ENCODE peak calls at places on chromosomes 16 and 17, in five cellular contexts. S is coronary artery, J is GM12878, C is transverse colon, T is HepG2. A is an unnamed sample.

GRCh38 chr16:87436225-87437172 is 44.4 kb downstream of the MAP1LC3B start:
- DNase-seq in S (no peak), J (no peak), C (no peak), T (no peak), A (no peak)

GRCh38 chr17:19464033-19465026 is 53.3 kb downstream of the RNF112 start:
- DNase-seq in S (peak; percentile 66), J (no peak), C (no peak), T (no peak), A (no peak)

GRCh38 chr17:75689441-75689873 is 22.3 kb downstream of the SAP30BP start:
- DNase-seq in S (no peak), J (peak; percentile 60), C (no peak), T (no peak), A (no peak)

GRCh38 chr16:70740919-70741778 is 55.3 kb upstream of the MTSS2 start:
- DNase-seq in S (no peak), J (no peak), C (no peak), T (no peak), A (no peak)

GRCh38 chr17:28726396-28726911 is 421 bp upstream of the TLCD1 start:
- DNase-seq in S (no peak), J (no peak), C (peak; percentile 79), T (peak; percentile 48), A (peak; percentile 71)

GRCh38 chr16:2845116-2845515 is 12.9 kb downstream of the PRSS22 start:
- DNase-seq in S (no peak), J (no peak), C (no peak), T (no peak), A (no peak)

GRCh38 chr17:65485388-65486299 is 75.8 kb downstream of the AXIN2 start:
- DNase-seq in S (peak; percentile 90), J (no peak), C (no peak), T (no peak), A (no peak)

GRCh38 chr17:64572682-64573154 is 65.9 kb downstream of the CEP95 start:
- DNase-seq in S (no peak), J (no peak), C (no peak), T (peak; percentile 5), A (no peak)

GRCh38 chr16:15141586-15141985 is 47.5 kb upstream of the RRN3 start:
- DNase-seq in S (no peak), J (no peak), C (no peak), T (no peak), A (no peak)
- H3K27ac ChIP-seq in S (peak overlapping the region; percentile 60), J (no peak overlapping the region), C (peak overlapping the region; percentile 91), T (no peak overlapping the region), A (no peak overlapping the region)

GRCh38 chr16:8975039-8975438 is 11.3 kb upstream of the USP7 start:
- DNase-seq in S (no peak), J (no peak), C (no peak), T (no peak), A (no peak)
- H3K27ac ChIP-seq in S (no peak overlapping the region), J (no peak overlapping the region), C (no peak overlapping the region), T (no peak overlapping the region), A (no peak overlapping the region)

DNA sequence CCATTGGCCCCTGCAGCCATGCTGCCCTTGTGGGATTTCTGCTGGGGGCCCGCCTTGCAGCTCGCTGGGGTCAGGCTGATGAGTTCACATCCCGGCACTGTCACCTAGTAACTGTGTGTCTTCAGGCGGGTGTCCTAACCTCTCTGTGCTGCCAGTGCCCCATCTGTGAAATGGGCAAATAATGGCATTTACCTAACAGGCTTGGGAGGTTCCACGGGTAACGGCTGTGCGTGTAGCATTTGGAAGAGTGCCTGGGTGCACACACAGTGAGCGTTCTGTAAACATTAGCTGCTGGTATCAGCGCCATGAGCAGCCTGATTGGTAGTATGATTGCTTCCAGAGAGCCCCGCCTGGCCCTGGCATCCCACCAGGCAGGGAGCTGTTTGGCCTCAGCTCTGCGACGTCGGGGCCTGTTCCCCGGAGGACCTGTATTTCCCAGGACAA is 167.3 kb upstream of the GSE1 start:
- DNase-seq in S (no peak), J (no peak), C (peak; percentile 44), T (no peak), A (peak; percentile 61)
- H3K27ac ChIP-seq in S (no peak overlapping the region), J (no peak overlapping the region), C (peak overlapping the region; percentile 75), T (no peak overlapping the region), A (no peak overlapping the region)

GRCh38 chr17:68595986-68596385 is 5.2 kb downstream of the FAM20A start:
- DNase-seq in S (no peak), J (no peak), C (no peak), T (no peak), A (no peak)
- H3K27ac ChIP-seq in S (no peak overlapping the region), J (no peak overlapping the region), C (no peak overlapping the region), T (no peak overlapping the region), A (no peak overlapping the region)

GRCh38 chr17:79693419-79693818 is 37.3 kb upstream of the ENPP7 start:
- DNase-seq in S (no peak), J (no peak), C (no peak), T (no peak), A (no peak)

GRCh38 chr17:79686476-79686875 is 44.3 kb upstream of the ENPP7 start:
- DNase-seq in S (no peak), J (no peak), C (no peak), T (no peak), A (no peak)

GRCh38 chr17:79691931-79692330 is 38.8 kb upstream of the ENPP7 start:
- DNase-seq in S (no peak), J (no peak), C (no peak), T (no peak), A (no peak)

GRCh38 chr17:79695293-79696158 is 35.2 kb upstream of the ENPP7 start:
- DNase-seq in S (no peak), J (no peak), C (no peak), T (no peak), A (peak; percentile 30)

DNA sequence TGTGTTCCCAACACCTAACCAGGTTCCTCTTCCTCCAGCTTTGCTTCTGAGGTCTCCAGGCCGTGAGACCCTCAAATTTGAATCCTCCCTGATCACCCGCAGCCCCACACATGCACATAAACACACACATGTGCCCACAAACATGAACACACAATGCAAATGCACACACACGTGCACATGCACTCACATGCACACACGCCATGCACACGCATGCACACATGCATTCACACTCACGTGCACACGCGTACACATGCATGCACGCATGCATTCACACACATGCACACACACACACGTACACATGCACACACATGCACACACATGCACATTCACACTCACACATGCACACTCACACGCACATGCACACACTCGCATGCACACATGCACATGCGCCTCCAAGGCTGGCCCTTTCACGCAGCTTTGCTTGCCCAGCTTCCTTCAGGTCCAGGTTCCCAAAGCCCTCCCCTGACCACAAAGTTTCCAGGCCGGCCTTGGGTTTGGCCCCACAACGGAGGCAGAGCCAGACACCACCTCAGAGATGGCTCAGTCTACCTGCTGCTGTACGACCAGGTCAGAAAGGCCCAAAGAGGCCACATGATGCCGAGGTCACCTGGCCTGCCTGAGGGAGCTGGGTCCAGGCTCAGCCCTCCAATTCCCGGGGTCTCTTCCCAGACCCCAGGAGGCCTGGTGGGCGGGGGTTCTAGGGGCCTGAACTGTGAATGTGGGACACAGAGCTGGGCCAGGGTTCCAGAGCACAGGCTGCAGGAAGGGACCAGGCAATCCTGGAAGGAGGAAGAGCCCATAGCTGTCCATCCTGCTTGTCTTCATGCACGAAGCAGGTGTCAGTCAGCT is 39.5 kb upstream of the ENPP7 start:
- DNase-seq in S (no peak), J (no peak), C (no peak), T (no peak), A (no peak)
- H3K27ac ChIP-seq in S (no peak overlapping the region), J (no peak overlapping the region), C (peak overlapping the region; percentile 12), T (no peak overlapping the region), A (no peak overlapping the region)

GRCh38 chr17:73290399-73291259 is 21.2 kb downstream of the CDC42EP4 start:
- DNase-seq in S (no peak), J (no peak), C (no peak), T (no peak), A (peak; percentile 54)

GRCh38 chr17:73285916-73286862 is 24.5 kb upstream of the CPSF4L start:
- DNase-seq in S (no peak), J (no peak), C (no peak), T (no peak), A (peak; percentile 18)

GRCh38 chr17:73289549-73290254 is 22.1 kb downstream of the CDC42EP4 start:
- DNase-seq in S (no peak), J (no peak), C (no peak), T (no peak), A (no peak)

GRCh38 chr17:73286863-73287296 is 24.9 kb downstream of the CDC42EP4 start:
- DNase-seq in S (no peak), J (no peak), C (no peak), T (no peak), A (peak; percentile 30)

GRCh38 chr17:73288534-73289302 is 23.1 kb downstream of the CDC42EP4 start:
- DNase-seq in S (no peak), J (no peak), C (peak; percentile 72), T (peak; percentile 97), A (peak; percentile 88)
- H3K27ac ChIP-seq in S (peak overlapping the region; percentile 83), J (no peak overlapping the region), C (peak overlapping the region; percentile 83), T (peak overlapping the region; percentile 75), A (peak overlapping the region; percentile 87)

A was measured in body of pancreas.